ENCODE peak calls at places on chromosomes 6 and 20, in eight cellular contexts. E is GM12891, R is GM12892, M is suprapubic skin, X is H54, Q is ovary, S is IMR-90, N is prostate gland. I is an unnamed sample.

GRCh38 chr20:5612476-5613291 is 137.5 kb upstream of the SHLD1 start:
- DNase-seq in E (no peak), R (no peak), M (no peak), X (no peak), Q (no peak), S (peak), N (no peak), I (no peak)

GRCh38 chr20:11676618-11677289 is 240.9 kb upstream of the BTBD3 start:
- DNase-seq in E (no peak), R (no peak), M (no peak), X (peak), Q (no peak), S (peak), N (no peak), I (no peak)

GRCh38 chr20:47843886-47844567 is 58.7 kb upstream of the SULF2 start:
- DNase-seq in E (no peak), R (no peak), M (no peak), X (no peak), Q (no peak), S (no peak), N (no peak), I (no peak)

GRCh38 chr6:166412911-166413384 is 30.2 kb upstream of the MPC1 start:
- DNase-seq in E (no peak), R (no peak), M (no peak), X (no peak), Q (no peak), S (no peak), N (no peak), I (no peak)

GRCh38 chr20:34970193-34971037 is 14.7 kb downstream of the MYH7B start:
- DNase-seq in E (no peak), R (no peak), M (no peak), X (no peak), Q (peak), S (no peak), N (no peak), I (no peak)

GRCh38 chr6:96812077-96812703 is 25.1 kb downstream of the GPR63 start:
- DNase-seq in E (no peak), R (no peak), M (no peak), X (no peak), Q (no peak), S (peak), N (no peak), I (no peak)

GRCh38 chr6:134882426-134883038 is 67.4 kb downstream of the ALDH8A1 start:
- DNase-seq in E (no peak), R (no peak), M (peak), X (peak), Q (peak), S (peak), N (peak), I (peak)

GRCh38 chr6:100266512-100266911 is 198.2 kb downstream of the SIM1 start:
- DNase-seq in E (no peak), R (no peak), M (no peak), X (no peak), Q (no peak), S (no peak), N (no peak), I (no peak)

GRCh38 chr6:89690944-89691324 is 52.4 kb upstream of the LYRM2 start:
- DNase-seq in E (no peak), R (no peak), M (no peak), X (no peak), Q (no peak), S (no peak), N (no peak), I (no peak)

GRCh38 chr20:33463332-33464101 is 20.0 kb upstream of the SNTA1 start:
- DNase-seq in E (no peak), R (no peak), M (no peak), X (no peak), Q (no peak), S (no peak), N (no peak), I (no peak)

GRCh38 chr6:134230940-134231339 is 87.0 kb downstream of the SGK1 start:
- DNase-seq in E (no peak), R (no peak), M (no peak), X (no peak), Q (no peak), S (peak), N (no peak), I (no peak)

GRCh38 chr6:34031567-34032383 is 114.1 kb downstream of the GRM4 start:
- DNase-seq in E (no peak), R (no peak), M (no peak), X (no peak), Q (no peak), S (no peak), N (no peak), I (no peak)

GRCh38 chr6:56764081-56764566 is 121.4 kb upstream of the DST start:
- DNase-seq in E (no peak), R (no peak), M (no peak), X (no peak), Q (no peak), S (peak), N (no peak), I (no peak)

GRCh38 chr6:141169419-141169818 is 963.3 kb upstream of the GJE1 start:
- DNase-seq in E (no peak), R (no peak), M (no peak), X (no peak), Q (no peak), S (peak), N (no peak), I (no peak)

GRCh38 chr6:109527989-109528388 is 45.0 kb upstream of the ZBTB24 start:
- DNase-seq in E (no peak), R (no peak), M (no peak), X (no peak), Q (no peak), S (peak), N (no peak), I (no peak)

GRCh38 chr6:159473844-159474243 is 219.2 kb downstream of the SOD2 start:
- DNase-seq in E (no peak), R (no peak), M (no peak), X (no peak), Q (no peak), S (no peak), N (no peak), I (no peak)

GRCh38 chr20:18477218-18477617 is 10.0 kb downstream of the POLR3F start:
- DNase-seq in E (no peak), R (no peak), M (no peak), X (no peak), Q (no peak), S (no peak), N (no peak), I (no peak)

DNA sequence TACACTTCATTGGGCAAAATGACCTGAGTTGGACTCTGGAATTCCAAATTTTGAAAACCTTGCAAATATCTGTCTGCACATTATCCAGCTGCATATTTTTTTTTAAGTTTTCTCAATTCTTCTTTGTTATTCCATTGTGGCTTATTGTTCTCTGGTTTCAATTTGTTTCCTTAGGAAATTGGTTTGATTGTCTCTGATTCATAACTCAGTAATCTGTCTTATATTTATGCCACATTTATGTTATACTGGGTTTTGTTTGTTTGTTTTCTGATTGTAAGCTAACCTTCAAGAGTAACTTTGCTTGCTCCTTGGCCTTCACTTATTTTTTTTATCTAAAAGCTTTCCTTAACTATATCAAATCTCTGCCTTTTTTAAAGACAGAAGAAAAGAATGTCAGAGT is 193.3 kb upstream of the PLCB4 start:
- DNase-seq in E (no peak), R (no peak), M (no peak), X (no peak), Q (no peak), S (no peak), N (no peak), I (no peak)
- TF ChIP-seq POLR2A in E (no peak), R (no peak), M (no peak), X (no peak), Q (no peak), S (no peak), N (no peak), I (no peak)

DNA sequence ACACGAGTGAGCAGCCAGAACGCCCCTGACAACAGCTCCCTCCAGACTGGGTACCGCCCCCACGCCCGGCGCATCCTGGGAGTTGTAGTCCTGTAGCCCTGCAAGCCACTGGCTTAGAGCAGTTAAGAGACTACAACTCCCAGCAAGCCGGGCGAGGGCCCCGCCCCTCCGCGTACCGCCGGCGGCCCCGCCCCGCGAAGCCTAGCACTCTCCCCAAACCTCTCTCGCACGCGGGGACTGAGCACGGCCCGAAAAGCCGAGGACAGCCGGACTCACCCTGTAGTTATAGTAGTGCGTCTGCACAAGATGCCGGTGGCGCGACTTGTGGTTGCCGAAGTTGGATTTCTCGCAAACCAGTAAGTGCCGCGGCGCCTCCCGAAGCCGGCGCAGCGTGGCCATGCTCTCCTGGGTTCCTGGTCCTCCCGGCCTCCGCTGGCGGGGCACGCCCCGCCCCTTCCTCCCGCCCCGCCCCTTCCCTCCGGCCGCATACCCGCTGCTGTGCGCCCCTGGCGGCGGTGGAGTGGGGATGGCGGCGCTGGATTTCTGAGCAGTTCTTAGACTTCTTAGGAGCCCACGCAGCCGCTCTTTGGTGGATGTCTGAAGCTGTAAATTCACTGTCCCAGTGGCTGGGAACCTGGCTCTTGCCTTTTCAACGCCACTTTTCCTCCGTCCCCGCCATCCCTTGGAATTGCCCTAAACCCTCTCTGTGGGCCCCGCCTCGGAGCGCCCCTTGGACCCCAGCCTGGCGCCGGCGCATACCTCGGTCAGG is at the start of gene RPP40:
- DNase-seq in E (peak), R (peak), M (peak), X (peak), Q (peak), S (peak), N (peak), I (peak)
- TF ChIP-seq POLR2A in E (peak), R (peak), M (no peak), X (peak), Q (peak), S (peak), N (peak), I (peak)

GRCh38 chr20:36607586-36608387 is 2.2 kb downstream of the RAB5IF start:
- DNase-seq in E (no peak), R (no peak), M (no peak), X (no peak), Q (no peak), S (no peak), N (no peak), I (no peak)
- TF ChIP-seq POLR2A in E (no peak), R (no peak), M (no peak), X (no peak), Q (no peak), S (no peak), N (no peak), I (no peak)

GRCh38 chr6:7341271-7341670 is 28.3 kb upstream of the SSR1 start:
- DNase-seq in E (no peak), R (no peak), M (no peak), X (no peak), Q (no peak), S (no peak), N (no peak), I (no peak)
- TF ChIP-seq POLR2A in E (no peak), R (no peak), M (no peak), X (no peak), Q (no peak), S (no peak), N (no peak), I (no peak)

GRCh38 chr20:62640870-62641748 is 1.2 kb upstream of the SLCO4A1 start:
- DNase-seq in E (no peak), R (no peak), M (no peak), X (no peak), Q (no peak), S (no peak), N (no peak), I (no peak)

GRCh38 chr20:62642666-62643520 is 590 bp downstream of the SLCO4A1 start:
- DNase-seq in E (peak), R (peak), M (no peak), X (no peak), Q (no peak), S (peak), N (no peak), I (no peak)

GRCh38 chr20:62643521-62644043 is 1.3 kb downstream of the SLCO4A1 start:
- DNase-seq in E (no peak), R (no peak), M (no peak), X (no peak), Q (no peak), S (peak), N (no peak), I (no peak)

GRCh38 chr20:62644044-62644795 is 1.9 kb downstream of the SLCO4A1 start:
- DNase-seq in E (no peak), R (no peak), M (no peak), X (no peak), Q (no peak), S (no peak), N (no peak), I (no peak)

DNA sequence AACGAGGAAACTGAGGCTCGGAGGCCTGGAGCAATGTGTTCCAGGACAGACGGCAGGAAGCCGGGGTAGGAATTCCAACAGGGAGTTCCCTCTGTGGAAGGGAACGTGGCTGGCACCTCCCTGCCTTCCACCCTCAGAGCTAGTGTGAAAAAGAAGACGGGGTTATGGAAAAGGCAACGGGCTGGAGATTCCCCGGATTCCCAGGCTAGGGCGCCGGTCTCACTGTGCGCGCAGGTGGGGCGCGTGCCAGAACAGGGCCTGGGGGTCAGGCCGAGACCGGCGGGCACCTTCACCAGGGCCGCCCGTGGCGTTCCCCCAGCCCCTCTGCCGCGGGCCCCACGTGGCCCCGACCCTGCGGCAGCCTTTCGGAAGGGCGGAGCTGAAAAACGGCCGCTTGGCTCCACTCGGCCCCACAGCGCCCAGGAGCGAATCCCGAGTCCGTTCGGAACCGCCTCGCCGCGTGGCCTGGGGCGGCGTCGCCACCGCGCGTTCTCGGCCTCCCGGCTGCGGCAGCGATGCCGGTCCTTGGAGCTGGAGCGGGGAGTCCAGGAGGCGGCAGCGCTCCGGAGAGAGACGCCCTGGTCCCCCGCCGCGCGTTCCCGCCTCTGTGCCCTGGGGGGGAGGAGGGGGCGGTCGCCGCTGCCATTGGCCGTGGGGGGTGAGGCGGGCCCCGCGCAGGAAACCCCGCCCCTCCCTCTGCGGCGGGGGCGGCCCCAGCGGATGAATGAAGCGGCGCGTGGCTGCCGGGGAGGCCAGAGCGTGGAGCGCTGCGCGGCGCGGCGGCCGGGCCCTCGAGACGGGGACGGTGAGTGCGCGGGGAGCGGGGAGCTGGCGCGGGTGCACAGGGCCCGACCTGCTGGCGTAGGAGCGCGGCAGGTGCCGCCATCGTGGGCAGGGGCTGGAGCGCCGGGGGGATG is at the start of gene SLCO4A1:
- DNase-seq in E (peak), R (peak), M (no peak), X (peak), Q (no peak), S (peak), N (peak), I (peak)
- TF ChIP-seq POLR2A in E (peak), R (peak), M (no peak), X (peak), Q (peak), S (peak), N (peak), I (peak)

GRCh38 chr6:142845624-142846458 is 99.1 kb downstream of the HIVEP2 start:
- DNase-seq in E (no peak), R (no peak), M (peak), X (no peak), Q (peak), S (peak), N (peak), I (peak)
- TF ChIP-seq POLR2A in E (peak), R (peak), M (no peak), X (peak), Q (no peak), S (peak), N (no peak), I (no peak)

I was measured in tibial nerve.